ENCODE peak calls at places on chromosome 9, in seven cellular contexts. D, J, F, M, A, N and P are unnamed samples.

GRCh38 chr9:104987743-104988142 is 59.8 kb upstream of the ABCA1 start:
- DNase-seq in F (no peak), M (no peak), D (no peak), A (no peak), J (no peak), N (no peak), P (no peak)

GRCh38 chr9:87872079-87872624 is 10.5 kb upstream of the SPATA31E1 start:
- DNase-seq in D (peak; percentile 25), F (peak; percentile 75), N (no peak), J (no peak), M (peak; percentile 85), A (peak; percentile 46), P (peak; percentile 84)

GRCh38 chr9:89295400-89295799 is 15.6 kb upstream of the CKS2 start:
- DNase-seq in N (no peak), A (no peak), F (no peak), J (no peak), M (no peak), D (no peak), P (no peak)

GRCh38 chr9:107952773-107953172 is 463.2 kb upstream of the KLF4 start:
- DNase-seq in M (no peak), D (no peak), N (no peak), A (no peak), J (no peak), F (no peak), P (no peak)

GRCh38 chr9:16915126-16915831 is 44.8 kb upstream of the BNC2 start:
- DNase-seq in A (no peak), N (no peak), M (no peak), F (no peak), J (no peak), D (no peak), P (no peak)

GRCh38 chr9:87959916-87960581 is 14.3 kb downstream of the CDK20 start:
- DNase-seq in M (no peak), J (no peak), D (no peak), N (no peak), A (no peak), F (no peak), P (no peak)

GRCh38 chr9:133147412-133148271 is 16.1 kb downstream of the GBGT1 start:
- DNase-seq in N (peak; percentile 91), M (peak; percentile 79), J (peak; percentile 85), F (peak; percentile 81), A (peak; percentile 95), D (peak; percentile 91), P (no peak)

GRCh38 chr9:76453785-76454184 is 5.2 kb upstream of the GCNT1 start:
- DNase-seq in N (no peak), J (no peak), A (no peak), D (no peak), M (no peak), F (no peak), P (no peak)

GRCh38 chr9:72894342-72894741 is 58.5 kb downstream of the ALDH1A1 start:
- DNase-seq in D (no peak), A (no peak), N (no peak), M (no peak), F (no peak), J (no peak), P (no peak)

GRCh38 chr9:34957492-34958410 is at the start of gene PHF24:
- DNase-seq in D (no peak), A (peak; percentile 79), F (no peak), M (peak; percentile 86), N (no peak), J (no peak), P (no peak)

GRCh38 chr9:94783121-94783664 is 56.7 kb downstream of the AOPEP start:
- DNase-seq in N (peak; percentile 91), D (peak; percentile 53), F (peak; percentile 68), M (peak; percentile 68), J (peak; percentile 80), A (peak; percentile 69), P (peak; percentile 95)

GRCh38 chr9:87909310-87910041 is 8.3 kb upstream of the SPATA31C1 start:
- DNase-seq in D (peak; percentile 94), J (peak; percentile 95), N (no peak), M (no peak), A (peak; percentile 31), F (no peak), P (peak; percentile 62)

GRCh38 chr9:136854842-136855460 is 2.8 kb downstream of the MAMDC4 start:
- DNase-seq in D (peak; percentile 32), A (no peak), N (peak; percentile 55), J (no peak), M (no peak), F (peak; percentile 35), P (no peak)

GRCh38 chr9:81557452-81557956 is 131.8 kb downstream of the TLE1 start:
- DNase-seq in F (no peak), N (no peak), M (no peak), D (no peak), A (no peak), J (no peak), P (no peak)

GRCh38 chr9:122389799-122390481 is 19.1 kb downstream of the PTGS1 start:
- DNase-seq in F (no peak), D (no peak), M (no peak), A (peak; percentile 30), N (no peak), J (peak; percentile 70), P (peak; percentile 87)

GRCh38 chr9:4020038-4020746 is 279.7 kb downstream of the GLIS3 start:
- DNase-seq in M (no peak), A (no peak), J (no peak), F (no peak), N (no peak), D (no peak), P (no peak)

GRCh38 chr9:89888677-89889076 is 283.9 kb downstream of the GADD45G start:
- DNase-seq in D (no peak), F (peak; percentile 6), N (no peak), A (no peak), J (peak; percentile 26), M (no peak), P (no peak)

GRCh38 chr9:18250051-18250450 is 223.9 kb upstream of the ADAMTSL1 start:
- DNase-seq in D (no peak), F (no peak), A (no peak), M (no peak), J (no peak), N (no peak), P (no peak)

GRCh38 chr9:8301296-8301695 is 501.7 kb upstream of the DMAC1 start:
- DNase-seq in A (no peak), M (no peak), J (no peak), F (no peak), N (no peak), D (no peak), P (no peak)

GRCh38 chr9:113661074-113661473 is 197.5 kb downstream of the RGS3 start:
- DNase-seq in J (no peak), M (no peak), N (peak; percentile 10), F (no peak), D (no peak), A (no peak), P (no peak)

GRCh38 chr9:111966851-111967250 is 70.2 kb downstream of the UGCG start:
- DNase-seq in D (no peak), F (no peak), A (no peak), N (no peak), J (no peak), M (no peak), P (no peak)

GRCh38 chr9:14326264-14326826 is 12.4 kb upstream of the NFIB start:
- DNase-seq in A (no peak), D (no peak), F (no peak), M (no peak), N (no peak), J (no peak), P (no peak)

GRCh38 chr9:121434946-121435345 is 64.7 kb downstream of the GGTA1 start:
- DNase-seq in A (no peak), N (no peak), J (no peak), M (no peak), D (no peak), F (no peak), P (no peak)

GRCh38 chr9:93862877-93863545 is 92.1 kb downstream of the BARX1 start:
- DNase-seq in D (no peak), J (no peak), A (no peak), N (no peak), M (no peak), F (no peak), P (no peak)

GRCh38 chr9:9605681-9606080 is 1007.1 kb downstream of the PTPRD start:
- DNase-seq in M (no peak), J (no peak), N (no peak), F (no peak), A (no peak), D (no peak), P (no peak)

GRCh38 chr9:9598723-9599122 is 1014.1 kb downstream of the PTPRD start:
- DNase-seq in M (no peak), D (no peak), F (no peak), N (no peak), J (no peak), A (no peak), P (no peak)

GRCh38 chr9:9603345-9603744 is 1009.5 kb downstream of the PTPRD start:
- DNase-seq in F (no peak), N (no peak), M (no peak), D (no peak), A (no peak), J (no peak), P (no peak)
- H3K4me3 ChIP-seq in F (no peak overlapping the region), N (no peak overlapping the region), M (no peak overlapping the region), D (no peak overlapping the region), A (no peak overlapping the region), J (no peak overlapping the region), P (no peak overlapping the region)

DNA sequence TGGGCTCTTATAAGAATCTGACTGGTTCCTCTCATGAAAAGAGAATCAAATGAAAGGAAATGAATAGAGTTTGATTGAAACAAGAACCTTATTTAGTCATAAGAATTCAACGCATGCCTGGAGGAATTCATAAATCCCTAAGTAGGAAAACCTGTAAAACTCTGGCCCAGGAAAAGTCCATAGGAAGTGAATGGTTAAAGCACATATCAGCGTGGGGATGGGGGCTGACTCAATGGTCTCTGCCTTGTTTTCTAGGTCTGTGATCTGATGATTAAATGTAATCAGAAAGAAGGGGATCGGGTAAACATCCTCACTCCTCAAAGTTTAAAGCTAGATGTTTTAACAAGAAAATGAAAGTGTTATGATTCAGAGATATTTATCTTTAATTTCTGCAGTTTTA is 759.4 kb upstream of the C9orf72 start:
- DNase-seq in A (no peak), N (no peak), J (no peak), F (no peak), M (no peak), D (no peak), P (no peak)
- H3K4me3 ChIP-seq in A (no peak overlapping the region), N (no peak overlapping the region), J (no peak overlapping the region), F (no peak overlapping the region), M (peak overlapping the region; percentile 46), D (no peak overlapping the region), P (no peak overlapping the region)

GRCh38 chr9:129321511-129322021 is 143.5 kb upstream of the IER5L start:
- DNase-seq in J (peak; percentile 71), M (no peak), F (no peak), D (no peak), N (no peak), A (peak; percentile 42), P (peak; percentile 86)
- H3K4me3 ChIP-seq in J (peak overlapping the region; percentile 50), M (peak overlapping the region; percentile 62), F (peak overlapping the region; percentile 65), D (no peak overlapping the region), N (peak overlapping the region; percentile 48), A (no peak overlapping the region), P (peak overlapping the region; percentile 53)

DNA sequence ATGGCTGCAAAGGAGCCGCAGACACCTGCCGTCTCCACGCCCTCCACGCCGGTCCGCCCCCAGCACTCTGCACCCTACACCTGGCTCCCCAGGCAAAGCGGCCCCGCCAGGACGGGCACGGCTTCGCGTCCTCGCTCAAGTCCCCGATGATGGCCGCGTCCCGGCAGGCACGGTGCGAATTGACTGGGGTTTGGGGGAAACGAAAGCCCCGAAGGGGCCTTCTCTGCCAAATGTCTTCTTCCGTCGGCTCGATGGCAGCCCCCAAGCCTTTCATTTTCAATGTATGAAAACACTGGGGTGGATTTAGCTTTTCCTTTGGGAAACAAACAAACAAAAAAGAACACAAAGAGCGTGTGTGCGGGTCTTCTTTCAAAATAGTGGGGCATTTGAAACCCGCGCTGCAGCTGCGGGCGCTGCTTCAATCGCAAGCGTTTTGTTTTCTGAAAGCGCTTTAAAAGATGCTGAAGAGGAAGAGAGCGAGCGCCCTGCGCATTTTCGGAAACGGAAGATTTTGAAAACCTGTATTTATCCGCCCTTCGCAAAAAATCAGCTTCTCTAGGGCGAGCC is 160.0 kb downstream of the RMI1 start:
- DNase-seq in F (no peak), D (peak; percentile 83), N (no peak), M (no peak), A (peak; percentile 76), J (peak; percentile 43), P (no peak)
- H3K4me3 ChIP-seq in F (peak overlapping the region; percentile 58), D (peak overlapping the region; percentile 4), N (peak overlapping the region; percentile 43), M (no peak overlapping the region), A (peak overlapping the region; percentile 30), J (peak overlapping the region; percentile 46), P (peak overlapping the region; percentile 32)